ENCODE peak calls at places on chromosomes 7 and 10, in ten cellular contexts. One of them, this sample, is unnamed.

GRCh38 chr7:67470256-67470751 is 473.7 kb downstream of the TYW1 start:
- DNase-seq in epithelial cell of esophagus: no peak
- DNase-seq in astrocyte of the spinal cord: no peak
- DNase-seq in OCI-LY7: no peak
- DNase-seq in IMR-90: no peak
- DNase-seq in Calu3: no peak
- DNase-seq in body of pancreas: no peak
- DNase-seq in prostate gland: peak; percentile 91
- DNase-seq in HFF-Myc: no peak
- DNase-seq in progenitor cell of endocrine pancreas: peak; percentile 10
- DNase-seq in this sample: no peak

GRCh38 chr10:29915116-29915785 is 144.1 kb downstream of the JCAD start:
- DNase-seq in epithelial cell of esophagus: no peak
- DNase-seq in prostate gland: no peak
- DNase-seq in astrocyte of the spinal cord: peak; percentile 32
- DNase-seq in OCI-LY7: no peak
- DNase-seq in HFF-Myc: no peak
- DNase-seq in body of pancreas: no peak
- DNase-seq in progenitor cell of endocrine pancreas: no peak
- DNase-seq in Calu3: no peak
- DNase-seq in IMR-90: no peak
- DNase-seq in this sample: no peak

GRCh38 chr7:27602766-27603165 is 59.9 kb downstream of the HIBADH start:
- DNase-seq in progenitor cell of endocrine pancreas: no peak
- DNase-seq in Calu3: no peak
- DNase-seq in epithelial cell of esophagus: no peak
- DNase-seq in OCI-LY7: no peak
- DNase-seq in astrocyte of the spinal cord: no peak
- DNase-seq in IMR-90: no peak
- DNase-seq in prostate gland: no peak
- DNase-seq in body of pancreas: no peak
- DNase-seq in HFF-Myc: no peak
- DNase-seq in this sample: no peak

GRCh38 chr7:14836571-14837189 is 65.9 kb downstream of the DGKB start:
- DNase-seq in prostate gland: no peak
- DNase-seq in OCI-LY7: no peak
- DNase-seq in epithelial cell of esophagus: peak; percentile 83
- DNase-seq in IMR-90: peak; percentile 75
- DNase-seq in progenitor cell of endocrine pancreas: no peak
- DNase-seq in astrocyte of the spinal cord: peak; percentile 83
- DNase-seq in body of pancreas: peak; percentile 23
- DNase-seq in HFF-Myc: peak; percentile 33
- DNase-seq in Calu3: peak; percentile 25
- DNase-seq in this sample: no peak

GRCh38 chr7:110442386-110442837 is 648.5 kb upstream of the LRRN3 start:
- DNase-seq in prostate gland: peak; percentile 17
- DNase-seq in OCI-LY7: peak; percentile 18
- DNase-seq in Calu3: peak; percentile 67
- DNase-seq in astrocyte of the spinal cord: peak; percentile 20
- DNase-seq in progenitor cell of endocrine pancreas: no peak
- DNase-seq in epithelial cell of esophagus: peak; percentile 74
- DNase-seq in body of pancreas: peak; percentile 44
- DNase-seq in IMR-90: peak; percentile 37
- DNase-seq in HFF-Myc: no peak
- DNase-seq in this sample: no peak

GRCh38 chr7:41027428-41028115 is 675.3 kb downstream of the INHBA start:
- DNase-seq in Calu3: peak; percentile 54
- DNase-seq in progenitor cell of endocrine pancreas: no peak
- DNase-seq in epithelial cell of esophagus: peak; percentile 79
- DNase-seq in IMR-90: peak; percentile 98
- DNase-seq in astrocyte of the spinal cord: peak; percentile 96
- DNase-seq in prostate gland: no peak
- DNase-seq in OCI-LY7: no peak
- DNase-seq in HFF-Myc: peak; percentile 91
- DNase-seq in body of pancreas: no peak
- DNase-seq in this sample: no peak

GRCh38 chr10:71856619-71857018 is 5.6 kb upstream of the PSAP start:
- DNase-seq in HFF-Myc: no peak
- DNase-seq in Calu3: no peak
- DNase-seq in astrocyte of the spinal cord: no peak
- DNase-seq in epithelial cell of esophagus: no peak
- DNase-seq in progenitor cell of endocrine pancreas: no peak
- DNase-seq in body of pancreas: no peak
- DNase-seq in IMR-90: no peak
- DNase-seq in OCI-LY7: no peak
- DNase-seq in prostate gland: no peak
- DNase-seq in this sample: no peak

GRCh38 chr7:67406941-67407340 is 410.3 kb downstream of the TYW1 start:
- DNase-seq in HFF-Myc: no peak
- DNase-seq in epithelial cell of esophagus: peak; percentile 14
- DNase-seq in body of pancreas: no peak
- DNase-seq in Calu3: no peak
- DNase-seq in prostate gland: peak; percentile 34
- DNase-seq in IMR-90: no peak
- DNase-seq in progenitor cell of endocrine pancreas: no peak
- DNase-seq in astrocyte of the spinal cord: no peak
- DNase-seq in OCI-LY7: no peak
- DNase-seq in this sample: no peak

GRCh38 chr10:7102557-7103349 is 308.1 kb downstream of the SFMBT2 start:
- DNase-seq in progenitor cell of endocrine pancreas: no peak
- DNase-seq in HFF-Myc: no peak
- DNase-seq in prostate gland: no peak
- DNase-seq in astrocyte of the spinal cord: no peak
- DNase-seq in IMR-90: no peak
- DNase-seq in epithelial cell of esophagus: no peak
- DNase-seq in OCI-LY7: peak; percentile 60
- DNase-seq in Calu3: no peak
- DNase-seq in body of pancreas: no peak
- DNase-seq in this sample: no peak

GRCh38 chr7:112571852-112572607 is 91.2 kb downstream of the LSMEM1 start:
- DNase-seq in HFF-Myc: no peak
- DNase-seq in IMR-90: no peak
- DNase-seq in OCI-LY7: peak; percentile 45
- DNase-seq in astrocyte of the spinal cord: no peak
- DNase-seq in body of pancreas: no peak
- DNase-seq in prostate gland: no peak
- DNase-seq in Calu3: no peak
- DNase-seq in epithelial cell of esophagus: peak; percentile 31
- DNase-seq in progenitor cell of endocrine pancreas: no peak
- DNase-seq in this sample: no peak

GRCh38 chr7:129952164-129952652 is 552 bp downstream of the UBE2H start:
- DNase-seq in progenitor cell of endocrine pancreas: peak; percentile 19
- DNase-seq in body of pancreas: peak; percentile 55
- DNase-seq in epithelial cell of esophagus: peak; percentile 51
- DNase-seq in astrocyte of the spinal cord: peak; percentile 20
- DNase-seq in Calu3: peak; percentile 53
- DNase-seq in OCI-LY7: peak; percentile 45
- DNase-seq in HFF-Myc: no peak
- DNase-seq in IMR-90: no peak
- DNase-seq in prostate gland: peak; percentile 29
- DNase-seq in this sample: no peak

GRCh38 chr10:93595378-93596288 is 5.4 kb downstream of the RBP4 start:
- DNase-seq in Calu3: no peak
- DNase-seq in body of pancreas: no peak
- DNase-seq in HFF-Myc: no peak
- DNase-seq in OCI-LY7: no peak
- DNase-seq in IMR-90: no peak
- DNase-seq in prostate gland: no peak
- DNase-seq in astrocyte of the spinal cord: peak; percentile 30
- DNase-seq in progenitor cell of endocrine pancreas: no peak
- DNase-seq in epithelial cell of esophagus: no peak
- DNase-seq in this sample: no peak

GRCh38 chr10:93594518-93594917 is 6.5 kb downstream of the RBP4 start:
- DNase-seq in body of pancreas: no peak
- DNase-seq in astrocyte of the spinal cord: no peak
- DNase-seq in IMR-90: no peak
- DNase-seq in epithelial cell of esophagus: no peak
- DNase-seq in HFF-Myc: no peak
- DNase-seq in prostate gland: no peak
- DNase-seq in OCI-LY7: no peak
- DNase-seq in Calu3: no peak
- DNase-seq in progenitor cell of endocrine pancreas: no peak
- DNase-seq in this sample: no peak

GRCh38 chr10:93598157-93598556 is 2.9 kb downstream of the RBP4 start:
- DNase-seq in astrocyte of the spinal cord: no peak
- DNase-seq in Calu3: no peak
- DNase-seq in prostate gland: no peak
- DNase-seq in OCI-LY7: no peak
- DNase-seq in body of pancreas: no peak
- DNase-seq in epithelial cell of esophagus: peak; percentile 66
- DNase-seq in HFF-Myc: no peak
- DNase-seq in IMR-90: no peak
- DNase-seq in progenitor cell of endocrine pancreas: no peak
- DNase-seq in this sample: no peak

GRCh38 chr10:93597075-93597599 is 3.9 kb downstream of the RBP4 start:
- DNase-seq in Calu3: no peak
- DNase-seq in body of pancreas: no peak
- DNase-seq in progenitor cell of endocrine pancreas: no peak
- DNase-seq in HFF-Myc: no peak
- DNase-seq in astrocyte of the spinal cord: no peak
- DNase-seq in epithelial cell of esophagus: no peak
- DNase-seq in OCI-LY7: no peak
- DNase-seq in IMR-90: no peak
- DNase-seq in prostate gland: no peak
- DNase-seq in this sample: no peak

DNA sequence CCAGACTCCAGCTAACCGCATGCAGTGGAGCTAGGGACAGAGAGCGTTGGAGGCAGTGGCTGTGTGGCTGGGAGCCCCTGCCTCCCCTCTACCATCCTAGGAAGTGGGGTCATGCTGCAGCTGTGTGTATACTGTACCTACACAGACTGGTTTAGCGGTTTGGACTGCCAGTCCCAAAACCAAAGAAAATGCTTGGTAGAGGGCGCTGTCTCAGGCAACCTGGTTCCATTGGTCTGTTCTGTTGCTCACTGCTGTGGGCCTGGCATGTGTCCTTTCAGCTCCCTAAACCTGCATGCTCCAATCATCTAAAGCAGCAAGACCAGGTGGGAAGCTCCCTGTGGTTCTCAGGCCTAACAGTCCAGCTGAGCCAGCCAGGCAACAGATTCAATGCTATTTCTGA is 4.5 kb downstream of the RBP4 start:
- DNase-seq in OCI-LY7: peak; percentile 29
- DNase-seq in IMR-90: no peak
- DNase-seq in HFF-Myc: no peak
- DNase-seq in progenitor cell of endocrine pancreas: no peak
- DNase-seq in astrocyte of the spinal cord: no peak
- DNase-seq in prostate gland: no peak
- DNase-seq in epithelial cell of esophagus: no peak
- DNase-seq in body of pancreas: no peak
- DNase-seq in Calu3: no peak
- DNase-seq in this sample: no peak
- TF ChIP-seq CTCF in OCI-LY7: peak; percentile 74
- TF ChIP-seq CTCF in IMR-90: no peak
- TF ChIP-seq CTCF in HFF-Myc: no peak
- TF ChIP-seq CTCF in progenitor cell of endocrine pancreas: no peak
- TF ChIP-seq CTCF in astrocyte of the spinal cord: peak; percentile 9
- TF ChIP-seq CTCF in prostate gland: no peak
- TF ChIP-seq CTCF in epithelial cell of esophagus: no peak
- TF ChIP-seq CTCF in body of pancreas: no peak
- TF ChIP-seq CTCF in Calu3: no peak
- TF ChIP-seq CTCF in this sample: no peak

DNA sequence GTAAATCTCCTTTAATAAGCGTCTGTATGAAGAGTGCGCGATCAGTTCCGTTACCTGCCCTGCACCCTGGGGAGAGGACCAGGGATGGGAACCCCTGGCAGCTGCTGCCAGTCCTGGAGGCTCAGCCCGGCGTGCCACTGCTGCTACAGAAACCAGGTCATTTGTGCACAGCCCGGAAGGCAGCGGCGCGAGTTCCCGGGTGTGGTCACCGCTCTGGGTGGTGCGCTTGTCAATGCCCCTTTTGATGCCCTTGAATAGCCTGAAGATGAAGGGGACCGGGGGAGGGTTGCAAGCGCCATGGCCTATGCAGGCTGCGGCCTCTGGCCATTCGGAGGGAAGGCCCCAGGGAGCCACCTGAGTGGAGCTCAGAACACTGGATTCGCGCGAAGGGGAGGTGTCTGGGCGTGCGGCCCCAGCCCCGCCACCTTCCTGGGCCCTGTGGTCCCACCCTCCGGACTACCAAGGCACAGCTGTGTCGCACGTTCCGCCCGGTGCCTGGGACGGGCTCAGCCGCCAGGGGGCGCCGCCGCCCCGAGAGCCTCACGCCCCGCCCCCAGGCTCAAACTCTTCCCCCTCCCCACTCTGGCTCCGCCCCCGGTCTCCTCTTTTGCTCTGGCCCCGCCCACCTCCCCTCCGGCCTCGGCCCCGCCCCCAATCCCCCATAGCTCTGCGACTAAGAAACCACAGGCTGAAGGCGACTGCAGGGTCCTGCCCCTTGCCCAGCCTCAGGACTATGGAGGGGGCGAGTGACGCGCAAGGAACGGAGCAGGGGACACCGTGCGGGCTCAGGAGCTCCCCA is 16.5 kb downstream of the AP5Z1 start:
- DNase-seq in OCI-LY7: peak; percentile 37
- DNase-seq in IMR-90: peak; percentile 15
- DNase-seq in Calu3: no peak
- DNase-seq in epithelial cell of esophagus: peak; percentile 43
- DNase-seq in body of pancreas: peak; percentile 81
- DNase-seq in progenitor cell of endocrine pancreas: peak; percentile 43
- DNase-seq in HFF-Myc: no peak
- DNase-seq in astrocyte of the spinal cord: peak; percentile 56
- DNase-seq in prostate gland: peak; percentile 56
- DNase-seq in this sample: no peak
- TF ChIP-seq CTCF in OCI-LY7: peak; percentile 59
- TF ChIP-seq CTCF in IMR-90: peak; percentile 48
- TF ChIP-seq CTCF in Calu3: peak; percentile 48
- TF ChIP-seq CTCF in epithelial cell of esophagus: peak; percentile 45
- TF ChIP-seq CTCF in body of pancreas: peak; percentile 81
- TF ChIP-seq CTCF in progenitor cell of endocrine pancreas: peak; percentile 61
- TF ChIP-seq CTCF in HFF-Myc: peak; percentile 66
- TF ChIP-seq CTCF in astrocyte of the spinal cord: peak; percentile 69
- TF ChIP-seq CTCF in prostate gland: peak; percentile 63
- TF ChIP-seq CTCF in this sample: no peak

DNA sequence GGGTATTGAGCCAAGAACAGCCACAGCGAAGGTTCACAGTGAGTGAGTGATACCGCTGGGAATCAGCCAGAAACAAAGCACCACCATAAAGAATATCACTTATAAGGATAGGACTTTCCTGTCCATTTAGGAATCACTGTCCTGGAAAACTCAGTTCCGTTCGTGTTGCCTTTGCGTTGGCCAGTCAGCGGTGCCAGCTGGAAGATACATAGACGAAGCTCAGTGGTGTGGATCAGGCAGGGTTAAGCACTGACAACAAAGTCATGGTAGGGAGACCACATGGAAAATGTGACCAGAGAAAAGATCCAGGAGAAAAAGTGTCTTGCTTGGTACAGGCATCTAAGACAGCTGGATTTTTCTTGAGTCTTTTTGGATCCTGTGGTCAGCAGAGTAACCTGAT is 579.7 kb upstream of the DPP6 start:
- DNase-seq in body of pancreas: no peak
- DNase-seq in Calu3: no peak
- DNase-seq in HFF-Myc: no peak
- DNase-seq in IMR-90: no peak
- DNase-seq in prostate gland: no peak
- DNase-seq in astrocyte of the spinal cord: no peak
- DNase-seq in epithelial cell of esophagus: no peak
- DNase-seq in progenitor cell of endocrine pancreas: no peak
- DNase-seq in OCI-LY7: no peak
- DNase-seq in this sample: no peak
- TF ChIP-seq CTCF in body of pancreas: no peak
- TF ChIP-seq CTCF in Calu3: no peak
- TF ChIP-seq CTCF in HFF-Myc: no peak
- TF ChIP-seq CTCF in IMR-90: no peak
- TF ChIP-seq CTCF in prostate gland: no peak
- TF ChIP-seq CTCF in astrocyte of the spinal cord: no peak
- TF ChIP-seq CTCF in epithelial cell of esophagus: no peak
- TF ChIP-seq CTCF in progenitor cell of endocrine pancreas: no peak
- TF ChIP-seq CTCF in OCI-LY7: no peak
- TF ChIP-seq CTCF in this sample: no peak

GRCh38 chr10:102463983-102464382 is 12.6 kb upstream of the C10orf95 start:
- DNase-seq in body of pancreas: no peak
- DNase-seq in Calu3: no peak
- DNase-seq in prostate gland: no peak
- DNase-seq in epithelial cell of esophagus: no peak
- DNase-seq in progenitor cell of endocrine pancreas: no peak
- DNase-seq in IMR-90: no peak
- DNase-seq in OCI-LY7: no peak
- DNase-seq in astrocyte of the spinal cord: no peak
- DNase-seq in HFF-Myc: no peak
- DNase-seq in this sample: no peak
- TF ChIP-seq CTCF in body of pancreas: no peak
- TF ChIP-seq CTCF in Calu3: no peak
- TF ChIP-seq CTCF in prostate gland: no peak
- TF ChIP-seq CTCF in epithelial cell of esophagus: no peak
- TF ChIP-seq CTCF in progenitor cell of endocrine pancreas: no peak
- TF ChIP-seq CTCF in IMR-90: no peak
- TF ChIP-seq CTCF in OCI-LY7: no peak
- TF ChIP-seq CTCF in astrocyte of the spinal cord: no peak
- TF ChIP-seq CTCF in HFF-Myc: no peak
- TF ChIP-seq CTCF in this sample: no peak